ENCODE peak calls at places on chromosomes 7 and 10, in seven cellular contexts. W is pancreas, K is neural progenitor cell, T is heart left ventricle, N is tibial nerve, G is transverse colon, Q is endodermal cell. M is an unnamed sample.

GRCh38 chr7:153452661-153453060 is 599.5 kb upstream of the DPP6 start:
- DNase-seq in Q (no peak), G (no peak), W (no peak), K (no peak), N (no peak), T (no peak), M (no peak)

GRCh38 chr7:111919690-111920179 is 286.5 kb downstream of the DOCK4 start:
- DNase-seq in T (no peak), W (no peak), N (no peak), Q (no peak), K (no peak), G (no peak), M (no peak)

GRCh38 chr7:134378562-134378961 is 61.8 kb upstream of the SLC35B4 start:
- DNase-seq in K (no peak), Q (no peak), W (no peak), N (no peak), T (no peak), G (no peak), M (no peak)

GRCh38 chr10:19828278-19829049 is 12.2 kb downstream of the PLXDC2 start:
- DNase-seq in W (no peak), N (peak; percentile 60), G (no peak), K (peak; percentile 62), Q (peak; percentile 59), T (no peak), M (no peak)

GRCh38 chr7:142301923-142302550 is 44.2 kb upstream of the PRSS58 start:
- DNase-seq in N (no peak), K (no peak), W (no peak), T (no peak), G (no peak), Q (no peak), M (no peak)

GRCh38 chr10:132297521-132297920 is 10.2 kb downstream of the STK32C start:
- DNase-seq in K (peak; percentile 42), Q (peak; percentile 57), W (peak; percentile 24), T (no peak), N (no peak), G (no peak), M (no peak)

GRCh38 chr10:9198611-9199010 is 1144.1 kb downstream of the GATA3 start:
- DNase-seq in W (no peak), N (no peak), G (no peak), Q (no peak), K (no peak), T (no peak), M (no peak)

GRCh38 chr7:155644971-155645509 is 579 bp downstream of the RBM33 start:
- DNase-seq in Q (peak; percentile 76), N (peak; percentile 21), T (peak; percentile 22), W (no peak), G (peak; percentile 38), K (peak; percentile 60), M (no peak)

DNA sequence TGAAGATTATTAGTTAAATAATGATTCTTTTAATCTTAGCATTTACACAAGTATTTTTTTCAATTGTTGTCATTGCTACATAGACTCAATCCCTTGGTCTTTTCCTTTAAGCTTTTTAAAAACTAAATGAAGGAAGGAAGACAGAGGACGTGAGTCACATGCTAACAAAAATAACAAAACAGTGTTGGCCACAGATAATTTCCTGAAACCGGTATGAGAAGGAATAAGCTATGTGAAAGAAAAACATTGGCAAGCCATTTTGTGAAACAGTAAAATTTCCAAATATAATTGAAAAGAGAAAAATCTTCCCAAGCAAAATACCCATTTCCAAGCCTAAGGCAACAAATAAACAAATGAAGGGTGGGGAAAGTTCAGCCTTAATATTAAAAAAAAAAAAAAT is 223.0 kb downstream of the AHR start:
- DNase-seq in Q (no peak), W (no peak), T (no peak), G (no peak), N (no peak), K (no peak), M (no peak)
- H3K27ac ChIP-seq in Q (no peak overlapping the region), W (no peak overlapping the region), T (peak overlapping the region; percentile 70), G (peak overlapping the region; percentile 8), N (no peak overlapping the region), K (no peak overlapping the region), M (no peak overlapping the region)

GRCh38 chr10:95459446-95459845 is 101.7 kb downstream of the SORBS1 start:
- DNase-seq in Q (no peak), K (no peak), N (no peak), G (no peak), W (no peak), T (no peak), M (no peak)
- H3K4me1 ChIP-seq in Q (peaks cover 4% of the 10 kb centered on the region), K (peaks cover 6% of the 10 kb centered on the region), N (peaks cover 12% of the 10 kb centered on the region), G (peaks cover 3% of the 10 kb centered on the region), W (no peaks in the 10 kb centered on the region), T (peaks cover 3% of the 10 kb centered on the region), M (no peaks in the 10 kb centered on the region)

DNA sequence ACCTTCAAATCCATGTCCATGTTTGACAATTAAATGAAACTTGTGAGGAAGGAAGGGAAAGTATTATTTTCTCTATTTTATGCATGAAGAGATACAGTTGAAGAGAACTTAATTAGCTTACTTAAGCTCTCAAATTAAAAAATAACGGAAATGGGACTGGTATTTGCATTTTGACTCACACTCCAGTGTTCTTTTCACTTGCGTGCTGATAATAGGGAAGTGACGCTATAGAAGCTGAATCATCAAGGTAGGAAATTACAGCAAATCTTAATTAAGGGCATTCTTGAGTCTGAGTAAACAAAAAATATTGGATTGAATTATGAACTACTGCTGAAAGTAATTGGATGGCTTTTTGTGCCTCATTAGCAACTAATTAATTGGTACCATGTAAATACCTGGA is 44.0 kb upstream of the NPVF start:
- DNase-seq in G (no peak), K (no peak), N (no peak), Q (no peak), W (no peak), T (no peak), M (no peak)
- H3K27ac ChIP-seq in G (no peak overlapping the region), K (no peak overlapping the region), N (no peak overlapping the region), Q (no peak overlapping the region), W (no peak overlapping the region), T (no peak overlapping the region), M (no peak overlapping the region)

DNA sequence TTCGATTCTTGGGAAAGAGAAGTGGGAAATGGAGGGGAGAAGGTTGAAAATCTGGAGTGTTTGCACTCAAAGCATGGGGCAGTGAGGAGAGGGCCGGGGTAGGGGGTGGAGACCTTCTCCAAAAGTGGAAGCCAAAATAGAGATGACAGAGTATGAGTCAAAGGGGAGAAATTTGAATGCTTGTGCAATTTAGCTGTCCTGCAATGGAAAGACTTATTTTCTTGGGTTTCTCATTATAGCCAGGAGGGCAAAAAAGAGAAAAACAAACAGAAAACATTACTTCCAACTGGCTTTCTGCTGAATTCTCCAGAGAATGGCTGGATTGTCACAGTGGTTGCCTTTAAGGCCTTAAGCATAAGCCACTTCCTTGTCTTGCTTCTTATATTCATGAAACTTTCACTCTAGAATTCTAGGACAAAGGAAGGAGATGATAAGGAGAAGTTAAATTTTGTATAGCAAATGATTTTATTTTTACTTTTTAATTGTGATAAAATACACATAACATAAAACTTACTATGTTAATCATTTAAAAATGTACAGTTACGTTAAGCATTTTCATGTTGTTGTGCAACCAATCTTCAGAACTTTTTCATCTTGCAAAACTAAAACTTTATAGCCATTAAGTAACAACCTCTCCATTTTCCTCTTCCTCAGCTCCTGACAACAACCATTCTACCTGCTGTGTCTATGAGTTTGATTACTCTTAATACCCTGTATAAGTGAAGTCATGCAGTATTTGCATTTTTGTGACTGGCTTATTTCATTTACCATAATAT is 100.2 kb downstream of the GPR85 start:
- DNase-seq in G (no peak), W (no peak), T (no peak), N (no peak), K (no peak), Q (no peak), M (no peak)
- H3K4me1 ChIP-seq in G (no peaks in the 10 kb centered on the region), W (no peaks in the 10 kb centered on the region), T (no peaks in the 10 kb centered on the region), N (no peaks in the 10 kb centered on the region), K (peaks cover 14% of the 10 kb centered on the region), Q (no peaks in the 10 kb centered on the region), M (no peaks in the 10 kb centered on the region)

GRCh38 chr10:78042752-78043104 is 9.1 kb downstream of the RPS24 start:
- DNase-seq in T (no peak), G (no peak), W (no peak), N (no peak), Q (no peak), K (no peak), M (no peak)

GRCh38 chr10:78044179-78044578 is 10.5 kb downstream of the RPS24 start:
- DNase-seq in N (no peak), W (no peak), G (no peak), K (no peak), T (no peak), Q (no peak), M (no peak)

GRCh38 chr10:78039743-78040142 is 6.1 kb downstream of the RPS24 start:
- DNase-seq in G (no peak), T (no peak), K (no peak), W (no peak), N (no peak), Q (no peak), M (no peak)

GRCh38 chr10:78041170-78042057 is 7.8 kb downstream of the RPS24 start:
- DNase-seq in Q (no peak), T (no peak), N (no peak), W (no peak), K (no peak), G (no peak), M (no peak)

DNA sequence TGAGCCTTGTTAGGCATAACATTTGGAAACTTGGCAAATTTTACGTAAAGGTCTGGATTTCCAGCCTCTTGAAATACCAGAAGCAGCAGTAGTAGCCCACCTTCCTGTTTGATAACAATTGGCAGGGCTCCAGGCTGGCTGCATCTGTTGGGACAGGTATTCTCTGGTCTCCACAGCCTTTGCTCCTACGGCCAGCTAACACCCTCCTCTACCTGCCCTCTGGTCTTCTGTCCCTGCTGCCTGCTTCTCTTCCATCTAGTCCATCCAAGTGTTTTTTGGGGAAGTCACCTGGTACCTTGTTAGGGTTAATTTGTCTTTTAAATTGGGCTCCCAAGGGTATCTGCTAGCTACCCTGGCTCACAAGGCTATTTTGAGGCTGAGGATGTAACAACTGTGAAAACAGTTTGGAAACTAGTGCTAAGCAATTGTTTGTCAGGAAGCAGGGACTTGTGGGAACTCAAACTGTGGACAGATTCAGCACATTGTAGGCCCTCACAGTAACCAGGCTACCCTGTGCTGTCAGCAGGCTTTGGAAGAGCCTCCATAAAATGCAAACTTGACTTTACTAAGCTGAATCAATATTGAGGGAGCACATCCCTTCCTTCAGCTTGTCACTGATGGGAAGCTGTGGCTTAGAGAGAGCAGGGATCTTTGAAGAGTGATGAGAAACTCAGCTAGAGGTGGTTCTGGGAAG is 8.5 kb downstream of the RPS24 start:
- DNase-seq in G (no peak), T (no peak), K (no peak), N (no peak), Q (no peak), W (no peak), M (no peak)
- H3K27ac ChIP-seq in G (no peak overlapping the region), T (no peak overlapping the region), K (peak overlapping the region; percentile 41), N (no peak overlapping the region), Q (no peak overlapping the region), W (no peak overlapping the region), M (no peak overlapping the region)

GRCh38 chr7:150370612-150371071 is 2.0 kb downstream of the REPIN1 start:
- DNase-seq in Q (no peak), G (no peak), T (no peak), N (no peak), K (peak; percentile 1), W (no peak), M (no peak)
- H3K4me1 ChIP-seq in Q (peaks cover 26% of the 10 kb centered on the region), G (peaks cover 24% of the 10 kb centered on the region), T (peaks cover 2% of the 10 kb centered on the region), N (peaks cover 20% of the 10 kb centered on the region), K (peaks cover 19% of the 10 kb centered on the region), W (peaks cover 18% of the 10 kb centered on the region), M (peaks cover 21% of the 10 kb centered on the region)

M was measured in effector memory CD4-positive, alpha-beta T cell.